ENCODE peak calls at places on chromosomes 16 and 17, in four cellular contexts. Q is K562, N is H1, K is GM12878. S is an unnamed sample.

GRCh38 chr16:12798846-12799245 is 4.8 kb downstream of the CPPED1 start:
- DNase-seq in Q (no peak), K (no peak), N (no peak), S (no peak)

GRCh38 chr17:2062571-2063183 is 7.8 kb downstream of the HIC1 start:
- DNase-seq in Q (no peak), K (no peak), N (no peak), S (peak)

GRCh38 chr16:9297437-9298113 is 206.1 kb downstream of the HAPSTR1 start:
- DNase-seq in N (peak), Q (peak), K (no peak), S (no peak)

GRCh38 chr17:15346196-15346595 is 4.8 kb upstream of the TEKT3 start:
- DNase-seq in Q (no peak), K (no peak), N (no peak), S (no peak)

GRCh38 chr16:88455610-88456355 is 2.7 kb downstream of the ZFPM1 start:
- DNase-seq in K (peak), Q (peak), N (no peak), S (peak)

GRCh38 chr16:66082424-66082823 is 284.1 kb upstream of the CDH5 start:
- DNase-seq in N (no peak), K (no peak), Q (no peak), S (no peak)

GRCh38 chr16:12617401-12617819 is 186.3 kb downstream of the CPPED1 start:
- DNase-seq in K (no peak), Q (no peak), N (no peak), S (no peak)

GRCh38 chr17:49434821-49435581 is 20.3 kb upstream of the PHB1 start:
- DNase-seq in K (no peak), Q (peak), N (peak), S (peak)

GRCh38 chr16:9092282-9092962 is 978 bp downstream of the HAPSTR1 start:
- DNase-seq in K (no peak), N (no peak), Q (peak), S (no peak)

GRCh38 chr16:4523686-4524085 is 14.9 kb downstream of the CDIP1 start:
- DNase-seq in N (no peak), Q (no peak), K (no peak), S (no peak)

GRCh38 chr16:16090238-16090637 is 133.1 kb downstream of the ABCC6 start:
- DNase-seq in Q (no peak), N (no peak), K (no peak), S (no peak)

GRCh38 chr17:13403982-13404931 is 197.5 kb downstream of the HS3ST3A1 start:
- DNase-seq in Q (no peak), N (no peak), K (no peak), S (no peak)

GRCh38 chr17:3667366-3668278 is 756 bp downstream of the TAX1BP3 start:
- DNase-seq in K (no peak), Q (peak), N (no peak), S (peak)

GRCh38 chr16:22912654-22913053 is 98.7 kb downstream of the HS3ST2 start:
- DNase-seq in K (no peak), Q (no peak), N (no peak), S (no peak)

GRCh38 chr16:85462405-85463227 is 150.5 kb upstream of the GSE1 start:
- DNase-seq in N (no peak), K (no peak), Q (peak), S (no peak)

GRCh38 chr17:1484586-1485310 is 7.7 kb downstream of the MYO1C start:
- DNase-seq in N (no peak), K (peak), Q (peak), S (no peak)

GRCh38 chr17:56733833-56734232 is 99.9 kb downstream of the C17orf67 start:
- DNase-seq in Q (no peak), N (no peak), K (no peak), S (no peak)

GRCh38 chr16:75238132-75238852 is 13.1 kb downstream of the BCAR1 start:
- DNase-seq in N (no peak), K (no peak), Q (no peak), S (peak)

GRCh38 chr17:48143629-48144028 is 36.1 kb downstream of the SNX11 start:
- DNase-seq in Q (no peak), K (no peak), N (no peak), S (no peak)

GRCh38 chr16:85329059-85329812 is 217.0 kb upstream of the CIBAR2 start:
- DNase-seq in Q (peak), N (no peak), K (no peak), S (peak)

GRCh38 chr17:43627657-43628650 is 33.8 kb downstream of the MEOX1 start:
- DNase-seq in N (no peak), Q (no peak), K (no peak), S (peak)

GRCh38 chr17:2904135-2904534 is 107.9 kb downstream of the RAP1GAP2 start:
- DNase-seq in N (no peak), Q (no peak), K (no peak), S (peak)

GRCh38 chr17:63657776-63658175 is 35.6 kb downstream of the MAP3K3 start:
- DNase-seq in Q (no peak), K (no peak), N (no peak), S (no peak)

GRCh38 chr17:77802811-77803220 is 155.7 kb upstream of the TNRC6C start:
- DNase-seq in N (no peak), Q (no peak), K (no peak), S (peak)

GRCh38 chr16:87297918-87298631 is 19.1 kb downstream of the C16orf95 start:
- DNase-seq in Q (peak), K (no peak), N (no peak), S (peak)

GRCh38 chr17:64635647-64636305 is 26.3 kb downstream of the SMURF2 start:
- DNase-seq in K (peak), Q (no peak), N (no peak), S (peak)

GRCh38 chr16:12896562-12896961 is 4.8 kb upstream of the SHISA9 start:
- DNase-seq in Q (peak), K (no peak), N (no peak), S (no peak)

GRCh38 chr16:87578531-87578930 is 23.8 kb upstream of the JPH3 start:
- DNase-seq in K (no peak), N (no peak), Q (no peak), S (no peak)

GRCh38 chr17:31413871-31414589 is 22.6 kb downstream of the RAB11FIP4 start:
- DNase-seq in Q (no peak), K (no peak), N (no peak), S (peak)

DNA sequence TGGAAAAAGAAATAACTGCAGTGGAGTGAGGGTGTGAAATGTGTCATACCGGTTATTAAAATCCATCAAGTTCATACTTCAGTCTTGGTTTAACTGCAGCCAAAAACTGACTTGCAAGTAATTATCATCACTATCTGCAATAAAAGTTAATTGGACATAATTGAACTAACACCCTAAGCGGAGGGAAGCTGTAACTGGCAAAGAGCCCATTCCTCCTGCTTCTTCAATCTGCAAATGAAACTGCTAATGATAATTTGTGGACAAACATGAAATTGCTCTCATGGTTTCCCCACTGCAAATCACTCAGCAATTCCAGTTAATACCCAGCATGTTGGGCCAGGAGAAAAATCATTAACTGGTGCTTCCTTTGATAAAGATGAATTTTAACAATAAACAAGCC is 46.5 kb downstream of the FAM222B start:
- DNase-seq in Q (no peak), N (no peak), K (no peak), S (no peak)
- H3K27ac ChIP-seq in Q (no peak), N (no peak), K (no peak), S (no peak)

DNA sequence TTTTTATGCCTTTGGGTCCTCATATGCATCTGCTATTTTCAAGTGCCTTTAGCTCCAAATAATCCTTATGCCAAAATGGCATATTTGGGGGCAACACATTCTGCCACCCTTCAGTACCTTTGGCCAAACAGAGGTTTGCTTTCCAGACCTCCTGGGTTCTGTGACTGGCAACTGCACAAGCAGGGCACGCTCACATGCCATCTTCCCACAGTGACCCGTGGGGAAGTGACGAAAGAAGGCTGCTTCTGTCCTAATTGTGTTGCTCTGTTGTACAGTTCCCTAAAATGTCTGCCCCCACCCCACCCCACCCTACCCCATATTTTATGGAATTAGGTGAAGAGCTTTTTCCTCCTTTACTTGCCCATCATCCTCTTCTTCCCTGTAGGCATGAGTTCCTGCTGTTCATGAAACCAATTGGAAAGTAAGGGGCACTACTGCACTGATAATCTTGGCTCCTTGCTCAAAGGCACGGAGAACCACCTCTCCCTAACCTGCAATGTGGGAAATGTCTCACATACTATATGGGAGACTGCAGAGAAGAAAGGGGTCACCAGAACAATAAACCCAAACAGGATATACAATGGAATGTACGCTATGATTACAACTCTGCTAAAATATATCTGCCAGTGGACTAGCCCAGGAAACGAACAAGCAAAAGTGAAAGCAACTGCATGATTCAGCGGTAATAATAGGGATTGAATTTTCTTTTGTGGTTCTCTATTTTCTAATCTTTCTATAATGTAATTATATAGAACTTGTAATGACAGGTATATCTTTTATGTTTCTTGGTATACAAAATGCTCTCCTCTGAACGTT is 3.3 kb upstream of the SLFN12L start:
- DNase-seq in Q (peak), K (no peak), N (no peak), S (peak)
- TF ChIP-seq CHD1 in Q (no peak), K (no peak), N (no peak), S (no peak)

GRCh38 chr16:1081734-1082265 is 9.3 kb downstream of the SSTR5 start:
- DNase-seq in N (no peak), K (no peak), Q (no peak), S (no peak)
- H3K27ac ChIP-seq in N (no peak), K (no peak), Q (no peak), S (no peak)

GRCh38 chr16:83513006-83513755 is 294.6 kb upstream of the HSBP1 start:
- DNase-seq in K (no peak), Q (no peak), N (no peak), S (peak)
- TF ChIP-seq CHD1 in K (no peak), Q (no peak), N (no peak), S (no peak)

GRCh38 chr16:83839561-83839960 is 31.8 kb downstream of the HSBP1 start:
- DNase-seq in N (no peak), K (no peak), Q (no peak), S (no peak)
- H3K27ac ChIP-seq in N (peak), K (no peak), Q (no peak), S (no peak)

GRCh38 chr17:79036609-79037008 is 12.6 kb downstream of the C1QTNF1 start:
- DNase-seq in N (no peak), Q (peak), K (no peak), S (peak)
- TF ChIP-seq CHD1 in N (no peak), Q (no peak), K (no peak), S (no peak)